ENCODE peak calls at places on chromosomes 3 and 15, in five cellular contexts. G is HepG2, N is K562, P is upper lobe of left lung, D is GM12878. L is an unnamed sample.

GRCh38 chr3:122996038-122996580 is 31.5 kb downstream of the SEMA5B start:
- ATAC-seq in G (no peak), N (no peak), P (no peak), D (no peak), L (no peak)

GRCh38 chr3:165994293-165994692 is 157.1 kb upstream of the BCHE start:
- ATAC-seq in G (no peak), N (no peak), P (no peak), D (no peak), L (no peak)

GRCh38 chr3:54882114-54882833 is 45.6 kb downstream of the LRTM1 start:
- ATAC-seq in G (no peak), N (no peak), P (peak; percentile 91), D (no peak), L (peak; percentile 87)

GRCh38 chr15:28995193-28995592 is 109.4 kb downstream of the APBA2 start:
- ATAC-seq in G (no peak), N (no peak), P (no peak), D (no peak), L (no peak)

GRCh38 chr15:71282086-71282485 is 166.8 kb downstream of the THSD4 start:
- ATAC-seq in G (no peak), N (no peak), P (peak; percentile 24), D (no peak), L (peak; percentile 48)

GRCh38 chr3:129911261-129911861 is 17.9 kb upstream of the TMCC1 start:
- ATAC-seq in G (no peak), N (no peak), P (peak; percentile 87), D (no peak), L (peak; percentile 60)

GRCh38 chr3:10419637-10420232 is 85.7 kb downstream of the ATP2B2 start:
- ATAC-seq in G (no peak), N (peak; percentile 29), P (no peak), D (peak; percentile 46), L (no peak)

GRCh38 chr3:17190353-17191078 is 305.8 kb downstream of the PLCL2 start:
- ATAC-seq in G (no peak), N (no peak), P (peak; percentile 55), D (peak; percentile 12), L (no peak)

GRCh38 chr3:192444096-192444790 is 283.1 kb downstream of the FGF12 start:
- ATAC-seq in G (peak; percentile 95), N (peak; percentile 94), P (peak; percentile 91), D (peak; percentile 95), L (peak; percentile 77)

GRCh38 chr3:41673643-41674042 is 288.3 kb downstream of the ULK4 start:
- ATAC-seq in G (no peak), N (no peak), P (no peak), D (no peak), L (no peak)

GRCh38 chr15:63190993-63191392 is 1.6 kb downstream of the RAB8B start:
- ATAC-seq in G (no peak), N (no peak), P (no peak), D (no peak), L (no peak)

GRCh38 chr3:51718547-51719412 is 11.9 kb downstream of the GRM2 start:
- ATAC-seq in G (peak; percentile 94), N (peak; percentile 91), P (peak; percentile 68), D (peak; percentile 98), L (no peak)

GRCh38 chr3:106963446-106963845 is 413.8 kb upstream of the CCDC54 start:
- ATAC-seq in G (no peak), N (no peak), P (no peak), D (no peak), L (no peak)

GRCh38 chr3:64266983-64267382 is 41.7 kb upstream of the PRICKLE2 start:
- ATAC-seq in G (no peak), N (no peak), P (no peak), D (no peak), L (no peak)
- TF ChIP-seq POLR2AphosphoS5 in G (no peak), N (no peak), P (no peak), D (no peak), L (peak; percentile 7)

GRCh38 chr15:87498545-87498944 is 758.0 kb downstream of the NTRK3 start:
- ATAC-seq in G (no peak), N (no peak), P (no peak), D (no peak), L (no peak)

GRCh38 chr15:87496109-87496508 is 760.4 kb downstream of the NTRK3 start:
- ATAC-seq in G (no peak), N (no peak), P (no peak), D (no peak), L (no peak)

GRCh38 chr15:87502173-87502572 is 754.4 kb downstream of the NTRK3 start:
- ATAC-seq in G (no peak), N (no peak), P (no peak), D (no peak), L (no peak)

GRCh38 chr15:87496795-87497194 is 759.7 kb downstream of the NTRK3 start:
- ATAC-seq in G (no peak), N (no peak), P (no peak), D (no peak), L (no peak)

DNA sequence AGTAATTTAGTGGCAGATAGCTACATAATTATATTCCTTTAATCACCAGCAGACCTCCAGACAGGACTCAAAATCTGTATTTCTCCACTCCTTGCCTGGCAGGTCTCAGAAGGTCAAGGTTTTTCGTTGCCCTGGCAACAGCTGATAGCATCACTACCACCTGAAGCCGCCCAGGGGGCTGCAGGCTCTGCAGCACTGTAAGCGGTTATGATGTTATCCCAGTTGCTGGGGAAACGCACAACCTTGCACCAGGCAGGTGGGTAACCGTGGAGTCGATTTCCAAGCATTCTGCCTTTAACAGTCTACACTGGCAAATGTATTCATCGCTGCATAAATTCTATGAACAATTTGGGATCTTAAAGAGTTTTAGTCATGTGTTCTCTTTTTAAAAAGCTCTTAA is 756.3 kb downstream of the NTRK3 start:
- ATAC-seq in G (no peak), N (no peak), P (no peak), D (no peak), L (no peak)
- TF ChIP-seq EP300 in G (no peak), N (no peak), P (no peak), D (no peak), L (no peak)

GRCh38 chr3:121545564-121546455 is at the start of gene POLQ:
- ATAC-seq in G (peak; percentile 97), N (peak; percentile 97), P (peak; percentile 99), D (peak; percentile 82), L (peak; percentile 97)
- TF ChIP-seq POLR2AphosphoS5 in G (peak; percentile 79), N (peak; percentile 81), P (no peak), D (peak; percentile 46), L (no peak)

DNA sequence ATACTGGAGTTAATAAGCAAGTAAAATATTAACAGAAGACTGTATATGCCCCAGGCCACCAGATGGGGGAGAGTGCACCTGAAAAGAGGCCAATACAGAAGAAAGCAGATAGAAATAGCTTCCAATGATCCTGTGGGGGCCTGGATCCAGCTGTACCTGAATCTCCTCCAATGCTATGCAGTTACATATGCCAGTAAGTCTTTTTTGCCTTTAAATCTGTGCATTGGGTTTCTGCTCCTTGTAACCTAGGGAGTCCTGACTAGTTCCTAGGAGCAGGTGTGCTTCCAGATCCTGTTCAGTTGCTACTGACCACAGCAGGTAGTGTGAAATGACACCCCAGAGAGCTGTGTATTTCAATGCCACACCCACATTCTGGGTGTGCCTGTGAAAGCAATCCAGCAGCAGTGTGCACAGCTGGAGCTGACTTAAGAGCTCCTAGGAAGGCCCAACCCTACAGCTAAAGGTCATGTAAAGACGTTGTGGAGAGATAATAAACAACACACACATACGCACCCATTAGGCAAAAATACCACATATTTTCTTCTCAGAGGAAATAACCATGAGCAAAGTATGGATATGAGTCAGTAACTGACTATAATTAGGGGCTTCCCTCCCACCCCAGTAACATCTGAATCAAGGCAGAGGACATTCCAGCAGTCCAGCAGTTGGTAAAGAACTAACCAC is 62.2 kb upstream of the AKAP13 start:
- ATAC-seq in G (peak; percentile 64), N (no peak), P (peak; percentile 60), D (peak; percentile 97), L (no peak)
- TF ChIP-seq EP300 in G (no peak), N (no peak), P (no peak), D (peak; percentile 97), L (no peak)

GRCh38 chr15:99441871-99442267 is 123.9 kb upstream of the MEF2A start:
- ATAC-seq in G (no peak), N (no peak), P (no peak), D (no peak), L (no peak)

GRCh38 chr15:99441427-99441766 is 124.4 kb upstream of the MEF2A start:
- ATAC-seq in G (no peak), N (no peak), P (no peak), D (no peak), L (no peak)

GRCh38 chr15:99443768-99444446 is 121.9 kb upstream of the MEF2A start:
- ATAC-seq in G (no peak), N (no peak), P (no peak), D (no peak), L (no peak)

GRCh38 chr15:99443056-99443756 is 122.6 kb upstream of the MEF2A start:
- ATAC-seq in G (no peak), N (no peak), P (no peak), D (no peak), L (no peak)

DNA sequence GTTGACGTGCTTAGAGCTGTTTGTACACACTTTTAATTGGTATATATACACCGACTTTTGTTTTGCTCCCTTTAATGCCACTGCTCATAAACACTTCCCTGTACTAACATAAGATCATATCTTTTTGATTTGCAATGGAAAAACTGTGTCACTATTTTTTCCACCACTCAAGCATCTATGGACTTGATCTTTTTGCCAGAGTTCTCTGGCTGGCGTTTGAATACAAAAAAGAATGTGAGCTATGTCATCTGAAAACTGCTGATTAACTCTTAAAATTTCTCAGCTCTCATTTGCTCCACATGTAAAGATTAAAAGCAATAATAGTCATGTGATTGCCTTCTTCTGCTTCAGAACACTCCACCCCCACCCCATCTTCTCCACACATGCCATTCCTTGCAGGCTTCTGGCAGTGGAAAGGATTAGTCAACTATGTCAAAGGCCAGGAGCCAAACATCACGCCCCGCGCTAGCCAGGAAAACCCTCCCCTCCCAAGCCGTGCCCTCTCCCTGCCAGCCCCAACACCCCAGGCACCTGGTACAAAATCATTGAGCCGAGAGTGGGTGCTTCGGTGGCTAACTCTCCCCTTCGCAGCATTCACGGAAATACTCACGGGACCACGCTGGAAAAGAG is 123.4 kb upstream of the MEF2A start:
- ATAC-seq in G (no peak), N (no peak), P (peak; percentile 78), D (no peak), L (peak; percentile 84)
- TF ChIP-seq POLR2AphosphoS5 in G (no peak), N (no peak), P (peak; percentile 37), D (no peak), L (peak; percentile 90)